ENCODE peak calls at places on chromosomes 7 and 10, in nine cellular contexts. One of them, this sample, is unnamed.

GRCh38 chr10:13105184-13105583 is 5.2 kb downstream of the OPTN start:
- DNase-seq in A549: no peak
- DNase-seq in adrenal gland: peak
- DNase-seq in breast epithelium: no peak
- DNase-seq in OCI-LY7: no peak
- DNase-seq in aorta: no peak
- DNase-seq in MM.1S: no peak
- DNase-seq in WERI-Rb-1: no peak
- DNase-seq in upper lobe of right lung: no peak
- DNase-seq in this sample: no peak

GRCh38 chr10:126160571-126160970 is 227.7 kb downstream of the ADAM12 start:
- DNase-seq in A549: no peak
- DNase-seq in adrenal gland: no peak
- DNase-seq in breast epithelium: no peak
- DNase-seq in OCI-LY7: no peak
- DNase-seq in aorta: no peak
- DNase-seq in MM.1S: no peak
- DNase-seq in WERI-Rb-1: peak
- DNase-seq in upper lobe of right lung: no peak
- DNase-seq in this sample: no peak

GRCh38 chr10:4194231-4194630 is 409.2 kb upstream of the KLF6 start:
- DNase-seq in A549: no peak
- DNase-seq in adrenal gland: no peak
- DNase-seq in breast epithelium: no peak
- DNase-seq in OCI-LY7: no peak
- DNase-seq in aorta: no peak
- DNase-seq in MM.1S: no peak
- DNase-seq in WERI-Rb-1: no peak
- DNase-seq in upper lobe of right lung: no peak
- DNase-seq in this sample: no peak

GRCh38 chr10:53052765-53053164 is 280.2 kb upstream of the MBL2 start:
- DNase-seq in A549: no peak
- DNase-seq in adrenal gland: no peak
- DNase-seq in breast epithelium: no peak
- DNase-seq in OCI-LY7: no peak
- DNase-seq in aorta: no peak
- DNase-seq in MM.1S: no peak
- DNase-seq in WERI-Rb-1: no peak
- DNase-seq in upper lobe of right lung: no peak
- DNase-seq in this sample: no peak

GRCh38 chr10:28604567-28605536 is 71.9 kb downstream of the WAC start:
- DNase-seq in A549: no peak
- DNase-seq in adrenal gland: no peak
- DNase-seq in breast epithelium: no peak
- DNase-seq in OCI-LY7: no peak
- DNase-seq in aorta: no peak
- DNase-seq in MM.1S: no peak
- DNase-seq in WERI-Rb-1: no peak
- DNase-seq in upper lobe of right lung: no peak
- DNase-seq in this sample: no peak

GRCh38 chr10:33252794-33253203 is 81.7 kb downstream of the NRP1 start:
- DNase-seq in A549: peak
- DNase-seq in adrenal gland: no peak
- DNase-seq in breast epithelium: no peak
- DNase-seq in OCI-LY7: no peak
- DNase-seq in aorta: no peak
- DNase-seq in MM.1S: no peak
- DNase-seq in WERI-Rb-1: no peak
- DNase-seq in upper lobe of right lung: no peak
- DNase-seq in this sample: no peak

GRCh38 chr10:7484456-7485266 is 73.8 kb upstream of the SFMBT2 start:
- DNase-seq in A549: no peak
- DNase-seq in adrenal gland: no peak
- DNase-seq in breast epithelium: peak
- DNase-seq in OCI-LY7: peak
- DNase-seq in aorta: no peak
- DNase-seq in MM.1S: peak
- DNase-seq in WERI-Rb-1: no peak
- DNase-seq in upper lobe of right lung: no peak
- DNase-seq in this sample: no peak

GRCh38 chr10:125633517-125633999 is 49.4 kb downstream of the TEX36 start:
- DNase-seq in A549: no peak
- DNase-seq in adrenal gland: no peak
- DNase-seq in breast epithelium: no peak
- DNase-seq in OCI-LY7: no peak
- DNase-seq in aorta: no peak
- DNase-seq in MM.1S: no peak
- DNase-seq in WERI-Rb-1: no peak
- DNase-seq in upper lobe of right lung: no peak
- DNase-seq in this sample: no peak

GRCh38 chr10:47372726-47373125 is 11.4 kb downstream of the ZNF488 start:
- DNase-seq in A549: no peak
- DNase-seq in adrenal gland: peak
- DNase-seq in breast epithelium: peak
- DNase-seq in OCI-LY7: no peak
- DNase-seq in aorta: no peak
- DNase-seq in MM.1S: no peak
- DNase-seq in WERI-Rb-1: no peak
- DNase-seq in upper lobe of right lung: no peak
- DNase-seq in this sample: no peak

GRCh38 chr10:86829472-86829871 is 73.1 kb downstream of the BMPR1A start:
- DNase-seq in A549: no peak
- DNase-seq in adrenal gland: no peak
- DNase-seq in breast epithelium: no peak
- DNase-seq in OCI-LY7: no peak
- DNase-seq in aorta: no peak
- DNase-seq in MM.1S: no peak
- DNase-seq in WERI-Rb-1: no peak
- DNase-seq in upper lobe of right lung: no peak
- DNase-seq in this sample: no peak

GRCh38 chr10:16612148-16612742 is 90.6 kb upstream of the C1QL3 start:
- DNase-seq in A549: no peak
- DNase-seq in adrenal gland: peak
- DNase-seq in breast epithelium: no peak
- DNase-seq in OCI-LY7: peak
- DNase-seq in aorta: no peak
- DNase-seq in MM.1S: peak
- DNase-seq in WERI-Rb-1: no peak
- DNase-seq in upper lobe of right lung: no peak
- DNase-seq in this sample: no peak

GRCh38 chr10:45023426-45023825 is 22.7 kb downstream of the ZNF22 start:
- DNase-seq in A549: no peak
- DNase-seq in adrenal gland: no peak
- DNase-seq in breast epithelium: no peak
- DNase-seq in OCI-LY7: no peak
- DNase-seq in aorta: no peak
- DNase-seq in MM.1S: no peak
- DNase-seq in WERI-Rb-1: no peak
- DNase-seq in upper lobe of right lung: no peak
- DNase-seq in this sample: no peak

GRCh38 chr10:11539191-11539868 is 72.1 kb downstream of the USP6NL start:
- DNase-seq in A549: no peak
- DNase-seq in adrenal gland: no peak
- DNase-seq in breast epithelium: no peak
- DNase-seq in OCI-LY7: no peak
- DNase-seq in aorta: no peak
- DNase-seq in MM.1S: no peak
- DNase-seq in WERI-Rb-1: no peak
- DNase-seq in upper lobe of right lung: no peak
- DNase-seq in this sample: no peak

GRCh38 chr7:143499246-143499645 is 21.6 kb downstream of the TAS2R41 start:
- DNase-seq in A549: no peak
- DNase-seq in adrenal gland: peak
- DNase-seq in breast epithelium: no peak
- DNase-seq in OCI-LY7: no peak
- DNase-seq in aorta: peak
- DNase-seq in MM.1S: no peak
- DNase-seq in WERI-Rb-1: no peak
- DNase-seq in upper lobe of right lung: no peak
- DNase-seq in this sample: no peak

GRCh38 chr7:129568240-129568639 is 43.3 kb upstream of the NRF1 start:
- DNase-seq in A549: no peak
- DNase-seq in adrenal gland: no peak
- DNase-seq in breast epithelium: no peak
- DNase-seq in OCI-LY7: no peak
- DNase-seq in aorta: no peak
- DNase-seq in MM.1S: no peak
- DNase-seq in WERI-Rb-1: no peak
- DNase-seq in upper lobe of right lung: no peak
- DNase-seq in this sample: no peak

GRCh38 chr7:77867208-77867915 is 68.8 kb downstream of the PHTF2 start:
- DNase-seq in A549: peak
- DNase-seq in adrenal gland: no peak
- DNase-seq in breast epithelium: no peak
- DNase-seq in OCI-LY7: no peak
- DNase-seq in aorta: no peak
- DNase-seq in MM.1S: no peak
- DNase-seq in WERI-Rb-1: no peak
- DNase-seq in upper lobe of right lung: no peak
- DNase-seq in this sample: no peak

GRCh38 chr7:1703475-1704325 is 33.6 kb downstream of the ELFN1 start:
- DNase-seq in A549: no peak
- DNase-seq in adrenal gland: no peak
- DNase-seq in breast epithelium: no peak
- DNase-seq in OCI-LY7: no peak
- DNase-seq in aorta: peak
- DNase-seq in MM.1S: no peak
- DNase-seq in WERI-Rb-1: peak
- DNase-seq in upper lobe of right lung: peak
- DNase-seq in this sample: no peak

GRCh38 chr7:1700086-1700485 is 30.0 kb downstream of the ELFN1 start:
- DNase-seq in A549: no peak
- DNase-seq in adrenal gland: no peak
- DNase-seq in breast epithelium: no peak
- DNase-seq in OCI-LY7: no peak
- DNase-seq in aorta: no peak
- DNase-seq in MM.1S: no peak
- DNase-seq in WERI-Rb-1: no peak
- DNase-seq in upper lobe of right lung: peak
- DNase-seq in this sample: no peak

GRCh38 chr7:1704326-1705241 is 34.5 kb downstream of the ELFN1 start:
- DNase-seq in A549: no peak
- DNase-seq in adrenal gland: no peak
- DNase-seq in breast epithelium: no peak
- DNase-seq in OCI-LY7: no peak
- DNase-seq in aorta: peak
- DNase-seq in MM.1S: no peak
- DNase-seq in WERI-Rb-1: peak
- DNase-seq in upper lobe of right lung: peak
- DNase-seq in this sample: no peak

GRCh38 chr7:1700536-1701333 is 30.7 kb downstream of the ELFN1 start:
- DNase-seq in A549: no peak
- DNase-seq in adrenal gland: no peak
- DNase-seq in breast epithelium: no peak
- DNase-seq in OCI-LY7: no peak
- DNase-seq in aorta: peak
- DNase-seq in MM.1S: no peak
- DNase-seq in WERI-Rb-1: peak
- DNase-seq in upper lobe of right lung: peak
- DNase-seq in this sample: no peak

GRCh38 chr7:1702652-1703051 is 32.6 kb downstream of the ELFN1 start:
- DNase-seq in A549: no peak
- DNase-seq in adrenal gland: no peak
- DNase-seq in breast epithelium: no peak
- DNase-seq in OCI-LY7: no peak
- DNase-seq in aorta: no peak
- DNase-seq in MM.1S: no peak
- DNase-seq in WERI-Rb-1: no peak
- DNase-seq in upper lobe of right lung: no peak
- DNase-seq in this sample: no peak
- H3K4me3 ChIP-seq in A549: no peak
- H3K4me3 ChIP-seq in adrenal gland: no peak
- H3K4me3 ChIP-seq in breast epithelium: no peak
- H3K4me3 ChIP-seq in OCI-LY7: no peak
- H3K4me3 ChIP-seq in aorta: no peak
- H3K4me3 ChIP-seq in MM.1S: no peak
- H3K4me3 ChIP-seq in WERI-Rb-1: no peak
- H3K4me3 ChIP-seq in upper lobe of right lung: no peak
- H3K4me3 ChIP-seq in this sample: no peak

GRCh38 chr10:63261496-63261895 is 128.4 kb downstream of the NRBF2 start:
- DNase-seq in A549: no peak
- DNase-seq in adrenal gland: no peak
- DNase-seq in breast epithelium: no peak
- DNase-seq in OCI-LY7: no peak
- DNase-seq in aorta: no peak
- DNase-seq in MM.1S: no peak
- DNase-seq in WERI-Rb-1: no peak
- DNase-seq in upper lobe of right lung: no peak
- DNase-seq in this sample: no peak
- H3K4me3 ChIP-seq in A549: no peak
- H3K4me3 ChIP-seq in adrenal gland: no peak
- H3K4me3 ChIP-seq in breast epithelium: no peak
- H3K4me3 ChIP-seq in OCI-LY7: peak
- H3K4me3 ChIP-seq in aorta: no peak
- H3K4me3 ChIP-seq in MM.1S: no peak
- H3K4me3 ChIP-seq in WERI-Rb-1: no peak
- H3K4me3 ChIP-seq in upper lobe of right lung: no peak
- H3K4me3 ChIP-seq in this sample: no peak

GRCh38 chr7:1457059-1457948 is 2.0 kb downstream of the MICALL2 start:
- DNase-seq in A549: no peak
- DNase-seq in adrenal gland: no peak
- DNase-seq in breast epithelium: no peak
- DNase-seq in OCI-LY7: no peak
- DNase-seq in aorta: no peak
- DNase-seq in MM.1S: no peak
- DNase-seq in WERI-Rb-1: no peak
- DNase-seq in upper lobe of right lung: no peak
- DNase-seq in this sample: no peak
- H3K4me3 ChIP-seq in A549: peak
- H3K4me3 ChIP-seq in adrenal gland: peak
- H3K4me3 ChIP-seq in breast epithelium: peak
- H3K4me3 ChIP-seq in OCI-LY7: no peak
- H3K4me3 ChIP-seq in aorta: no peak
- H3K4me3 ChIP-seq in MM.1S: no peak
- H3K4me3 ChIP-seq in WERI-Rb-1: no peak
- H3K4me3 ChIP-seq in upper lobe of right lung: peak
- H3K4me3 ChIP-seq in this sample: peak

DNA sequence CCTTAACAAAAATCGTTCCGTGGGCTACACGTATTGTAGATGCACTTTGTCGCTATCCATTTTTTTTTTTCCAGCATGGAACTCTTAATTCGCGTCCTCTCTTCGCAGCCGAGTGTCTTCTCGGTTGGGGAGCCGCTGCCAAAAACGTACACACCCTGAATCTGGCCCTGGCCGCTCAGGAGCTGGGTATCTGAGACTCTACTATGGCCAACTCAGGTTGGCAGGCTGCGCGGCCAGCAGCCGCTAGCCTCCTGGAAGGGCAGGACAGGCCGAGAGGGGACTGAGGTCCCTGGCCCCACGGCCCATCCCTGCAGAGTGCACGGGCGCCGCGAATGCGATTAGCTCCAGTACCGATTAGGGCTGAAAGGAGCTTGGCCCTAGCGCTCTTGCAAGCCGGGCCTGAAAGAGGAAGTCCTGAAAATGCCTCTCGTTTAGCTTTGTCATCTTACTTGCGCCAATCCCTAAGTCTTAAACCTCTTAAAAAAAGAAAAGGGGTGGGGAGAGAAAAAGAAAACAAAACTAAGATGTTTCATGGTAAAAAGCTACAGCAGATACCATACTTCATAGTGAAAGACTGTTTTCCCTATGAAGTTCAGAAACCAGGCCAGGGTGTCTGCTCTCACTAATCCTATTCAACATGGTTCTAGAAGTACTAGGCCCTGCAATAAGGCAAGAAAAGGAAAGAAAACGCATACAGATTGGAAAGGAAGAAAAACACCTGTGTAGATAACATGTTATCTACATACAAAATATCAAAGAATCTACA is 113.2 kb upstream of the RHEB start:
- DNase-seq in A549: no peak
- DNase-seq in adrenal gland: peak
- DNase-seq in breast epithelium: peak
- DNase-seq in OCI-LY7: peak
- DNase-seq in aorta: peak
- DNase-seq in MM.1S: peak
- DNase-seq in WERI-Rb-1: no peak
- DNase-seq in upper lobe of right lung: peak
- DNase-seq in this sample: peak
- H3K4me3 ChIP-seq in A549: peak
- H3K4me3 ChIP-seq in adrenal gland: peak
- H3K4me3 ChIP-seq in breast epithelium: peak
- H3K4me3 ChIP-seq in OCI-LY7: peak
- H3K4me3 ChIP-seq in aorta: peak
- H3K4me3 ChIP-seq in MM.1S: peak
- H3K4me3 ChIP-seq in WERI-Rb-1: no peak
- H3K4me3 ChIP-seq in upper lobe of right lung: peak
- H3K4me3 ChIP-seq in this sample: peak